ENCODE peak calls at places on chromosomes 5 and 9, in ten cellular contexts. One of them, this sample, is unnamed.

GRCh38 chr5:73485715-73486114 is 12.5 kb upstream of the BTF3 start:
- DNase-seq in astrocyte of the spinal cord: no peak
- DNase-seq in fibroblast of villous mesenchyme: no peak
- DNase-seq in BJ: no peak
- DNase-seq in lower lobe of right lung: no peak
- DNase-seq in stomach: no peak
- DNase-seq in AG10803: no peak
- DNase-seq in WTC11: no peak
- DNase-seq in IMR-90: peak
- DNase-seq in fibroblast of lung: peak
- DNase-seq in this sample: no peak

GRCh38 chr9:115551396-115551795 is 433.4 kb upstream of the TNC start:
- DNase-seq in fibroblast of villous mesenchyme: peak
- DNase-seq in BJ: peak
- DNase-seq in lower lobe of right lung: no peak
- DNase-seq in fibroblast of lung: peak
- DNase-seq in stomach: no peak
- DNase-seq in WTC11: no peak
- DNase-seq in IMR-90: peak
- DNase-seq in astrocyte of the spinal cord: peak
- DNase-seq in AG10803: peak
- DNase-seq in this sample: peak

GRCh38 chr5:143031781-143032724 is 261.9 kb downstream of the ARHGAP26 start:
- DNase-seq in fibroblast of lung: no peak
- DNase-seq in stomach: no peak
- DNase-seq in lower lobe of right lung: no peak
- DNase-seq in BJ: no peak
- DNase-seq in fibroblast of villous mesenchyme: peak
- DNase-seq in AG10803: no peak
- DNase-seq in astrocyte of the spinal cord: no peak
- DNase-seq in IMR-90: no peak
- DNase-seq in WTC11: no peak
- DNase-seq in this sample: no peak

GRCh38 chr5:132418876-132419275 is 49.4 kb downstream of the SLC22A5 start:
- DNase-seq in lower lobe of right lung: no peak
- DNase-seq in astrocyte of the spinal cord: no peak
- DNase-seq in fibroblast of villous mesenchyme: no peak
- DNase-seq in WTC11: no peak
- DNase-seq in BJ: no peak
- DNase-seq in fibroblast of lung: no peak
- DNase-seq in AG10803: peak
- DNase-seq in stomach: no peak
- DNase-seq in IMR-90: no peak
- DNase-seq in this sample: peak

GRCh38 chr5:37721447-37721871 is 118.4 kb downstream of the GDNF start:
- DNase-seq in BJ: no peak
- DNase-seq in IMR-90: peak
- DNase-seq in lower lobe of right lung: no peak
- DNase-seq in WTC11: no peak
- DNase-seq in AG10803: peak
- DNase-seq in fibroblast of villous mesenchyme: peak
- DNase-seq in stomach: no peak
- DNase-seq in astrocyte of the spinal cord: peak
- DNase-seq in fibroblast of lung: peak
- DNase-seq in this sample: no peak

GRCh38 chr5:178762960-178763359 is 32.5 kb upstream of the ZNF354A start:
- DNase-seq in BJ: no peak
- DNase-seq in IMR-90: no peak
- DNase-seq in lower lobe of right lung: no peak
- DNase-seq in fibroblast of lung: no peak
- DNase-seq in stomach: peak
- DNase-seq in fibroblast of villous mesenchyme: no peak
- DNase-seq in astrocyte of the spinal cord: no peak
- DNase-seq in WTC11: no peak
- DNase-seq in AG10803: no peak
- DNase-seq in this sample: no peak

GRCh38 chr5:151150484-151151262 is 6.9 kb downstream of the ANXA6 start:
- DNase-seq in lower lobe of right lung: peak
- DNase-seq in IMR-90: peak
- DNase-seq in BJ: no peak
- DNase-seq in fibroblast of lung: peak
- DNase-seq in AG10803: peak
- DNase-seq in fibroblast of villous mesenchyme: peak
- DNase-seq in WTC11: no peak
- DNase-seq in astrocyte of the spinal cord: peak
- DNase-seq in stomach: peak
- DNase-seq in this sample: peak

GRCh38 chr9:134032456-134033222 is 7.4 kb downstream of the BRD3OS start:
- DNase-seq in BJ: no peak
- DNase-seq in fibroblast of lung: no peak
- DNase-seq in astrocyte of the spinal cord: no peak
- DNase-seq in AG10803: no peak
- DNase-seq in WTC11: no peak
- DNase-seq in IMR-90: no peak
- DNase-seq in fibroblast of villous mesenchyme: no peak
- DNase-seq in stomach: no peak
- DNase-seq in lower lobe of right lung: no peak
- DNase-seq in this sample: no peak

GRCh38 chr9:110155744-110156143 is 52.2 kb downstream of the C9orf152 start:
- DNase-seq in fibroblast of lung: no peak
- DNase-seq in IMR-90: no peak
- DNase-seq in lower lobe of right lung: no peak
- DNase-seq in fibroblast of villous mesenchyme: no peak
- DNase-seq in stomach: no peak
- DNase-seq in WTC11: no peak
- DNase-seq in BJ: no peak
- DNase-seq in AG10803: no peak
- DNase-seq in astrocyte of the spinal cord: no peak
- DNase-seq in this sample: no peak

GRCh38 chr9:110156416-110156815 is 51.5 kb downstream of the C9orf152 start:
- DNase-seq in lower lobe of right lung: no peak
- DNase-seq in astrocyte of the spinal cord: no peak
- DNase-seq in stomach: no peak
- DNase-seq in WTC11: no peak
- DNase-seq in fibroblast of villous mesenchyme: no peak
- DNase-seq in IMR-90: no peak
- DNase-seq in fibroblast of lung: no peak
- DNase-seq in BJ: no peak
- DNase-seq in AG10803: no peak
- DNase-seq in this sample: no peak

GRCh38 chr9:110148868-110149267 is 59.1 kb downstream of the C9orf152 start:
- DNase-seq in AG10803: peak
- DNase-seq in WTC11: no peak
- DNase-seq in lower lobe of right lung: no peak
- DNase-seq in stomach: no peak
- DNase-seq in fibroblast of villous mesenchyme: no peak
- DNase-seq in BJ: no peak
- DNase-seq in astrocyte of the spinal cord: no peak
- DNase-seq in fibroblast of lung: no peak
- DNase-seq in IMR-90: no peak
- DNase-seq in this sample: peak

GRCh38 chr9:110153431-110153830 is 54.5 kb downstream of the C9orf152 start:
- DNase-seq in lower lobe of right lung: no peak
- DNase-seq in fibroblast of villous mesenchyme: peak
- DNase-seq in WTC11: no peak
- DNase-seq in IMR-90: no peak
- DNase-seq in AG10803: peak
- DNase-seq in astrocyte of the spinal cord: no peak
- DNase-seq in stomach: no peak
- DNase-seq in fibroblast of lung: no peak
- DNase-seq in BJ: no peak
- DNase-seq in this sample: no peak

GRCh38 chr9:110152704-110153374 is 55.1 kb downstream of the C9orf152 start:
- DNase-seq in BJ: no peak
- DNase-seq in fibroblast of lung: peak
- DNase-seq in stomach: no peak
- DNase-seq in fibroblast of villous mesenchyme: peak
- DNase-seq in AG10803: peak
- DNase-seq in lower lobe of right lung: no peak
- DNase-seq in WTC11: no peak
- DNase-seq in IMR-90: peak
- DNase-seq in astrocyte of the spinal cord: peak
- DNase-seq in this sample: peak
- TF ChIP-seq CTCF in BJ: peak
- TF ChIP-seq CTCF in fibroblast of lung: peak
- TF ChIP-seq CTCF in stomach: peak
- TF ChIP-seq CTCF in fibroblast of villous mesenchyme: peak
- TF ChIP-seq CTCF in AG10803: peak
- TF ChIP-seq CTCF in lower lobe of right lung: peak
- TF ChIP-seq CTCF in WTC11: peak
- TF ChIP-seq CTCF in IMR-90: peak
- TF ChIP-seq CTCF in astrocyte of the spinal cord: peak
- TF ChIP-seq CTCF in this sample: peak

GRCh38 chr5:10686890-10687289 is 74.1 kb downstream of the DAP start:
- DNase-seq in lower lobe of right lung: no peak
- DNase-seq in BJ: no peak
- DNase-seq in WTC11: no peak
- DNase-seq in fibroblast of villous mesenchyme: no peak
- DNase-seq in stomach: no peak
- DNase-seq in fibroblast of lung: no peak
- DNase-seq in AG10803: no peak
- DNase-seq in astrocyte of the spinal cord: no peak
- DNase-seq in IMR-90: no peak
- DNase-seq in this sample: no peak

GRCh38 chr5:10688651-10689171 is 72.3 kb downstream of the DAP start:
- DNase-seq in IMR-90: no peak
- DNase-seq in fibroblast of lung: no peak
- DNase-seq in BJ: no peak
- DNase-seq in stomach: no peak
- DNase-seq in WTC11: no peak
- DNase-seq in lower lobe of right lung: no peak
- DNase-seq in AG10803: no peak
- DNase-seq in fibroblast of villous mesenchyme: no peak
- DNase-seq in astrocyte of the spinal cord: no peak
- DNase-seq in this sample: no peak

GRCh38 chr5:10690460-10690859 is 70.6 kb downstream of the DAP start:
- DNase-seq in BJ: no peak
- DNase-seq in astrocyte of the spinal cord: peak
- DNase-seq in fibroblast of villous mesenchyme: no peak
- DNase-seq in WTC11: no peak
- DNase-seq in lower lobe of right lung: no peak
- DNase-seq in AG10803: peak
- DNase-seq in IMR-90: peak
- DNase-seq in stomach: no peak
- DNase-seq in fibroblast of lung: peak
- DNase-seq in this sample: no peak

GRCh38 chr5:10691826-10692785 is 68.9 kb downstream of the DAP start:
- DNase-seq in IMR-90: peak
- DNase-seq in WTC11: no peak
- DNase-seq in BJ: no peak
- DNase-seq in lower lobe of right lung: no peak
- DNase-seq in fibroblast of lung: peak
- DNase-seq in astrocyte of the spinal cord: peak
- DNase-seq in stomach: no peak
- DNase-seq in AG10803: peak
- DNase-seq in fibroblast of villous mesenchyme: no peak
- DNase-seq in this sample: peak

DNA sequence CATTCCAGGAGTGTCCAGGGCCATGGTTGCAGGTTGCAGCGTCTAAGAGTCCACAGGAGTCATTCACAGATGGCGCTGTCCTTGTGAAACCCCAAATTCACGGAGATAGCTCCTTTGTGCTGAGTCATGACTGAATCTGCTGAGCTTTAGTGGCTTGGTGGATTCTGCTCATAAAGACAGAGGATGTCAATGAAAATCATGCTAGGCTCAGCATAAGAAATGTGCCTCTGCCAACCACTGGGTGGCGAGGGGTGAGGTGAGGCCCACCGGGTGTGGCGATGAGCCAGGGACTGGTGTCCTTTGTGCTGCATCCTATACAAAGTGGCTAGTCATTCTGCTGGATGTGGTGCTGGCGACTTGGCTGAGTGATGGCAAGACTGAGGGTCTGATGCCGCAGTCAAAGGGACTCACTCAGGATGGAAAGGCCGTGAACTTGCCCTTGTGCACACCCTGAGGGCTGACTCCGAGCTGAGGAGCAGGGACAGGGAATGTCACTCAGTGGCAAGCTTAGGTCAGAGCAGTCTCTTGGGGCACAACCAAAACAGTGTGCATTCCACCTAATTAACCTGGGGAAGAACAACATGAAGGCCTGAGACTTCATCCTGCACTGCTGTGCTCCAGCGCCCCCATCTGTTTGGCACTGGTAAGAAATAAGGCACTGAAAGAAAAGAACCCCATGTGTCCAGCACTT is 71.5 kb downstream of the DAP start:
- DNase-seq in fibroblast of lung: peak
- DNase-seq in IMR-90: peak
- DNase-seq in BJ: no peak
- DNase-seq in astrocyte of the spinal cord: no peak
- DNase-seq in lower lobe of right lung: no peak
- DNase-seq in fibroblast of villous mesenchyme: peak
- DNase-seq in WTC11: peak
- DNase-seq in AG10803: peak
- DNase-seq in stomach: no peak
- DNase-seq in this sample: peak
- TF ChIP-seq CTCF in fibroblast of lung: peak
- TF ChIP-seq CTCF in IMR-90: peak
- TF ChIP-seq CTCF in BJ: peak
- TF ChIP-seq CTCF in astrocyte of the spinal cord: peak
- TF ChIP-seq CTCF in lower lobe of right lung: no peak
- TF ChIP-seq CTCF in fibroblast of villous mesenchyme: peak
- TF ChIP-seq CTCF in WTC11: peak
- TF ChIP-seq CTCF in AG10803: peak
- TF ChIP-seq CTCF in stomach: no peak
- TF ChIP-seq CTCF in this sample: peak

DNA sequence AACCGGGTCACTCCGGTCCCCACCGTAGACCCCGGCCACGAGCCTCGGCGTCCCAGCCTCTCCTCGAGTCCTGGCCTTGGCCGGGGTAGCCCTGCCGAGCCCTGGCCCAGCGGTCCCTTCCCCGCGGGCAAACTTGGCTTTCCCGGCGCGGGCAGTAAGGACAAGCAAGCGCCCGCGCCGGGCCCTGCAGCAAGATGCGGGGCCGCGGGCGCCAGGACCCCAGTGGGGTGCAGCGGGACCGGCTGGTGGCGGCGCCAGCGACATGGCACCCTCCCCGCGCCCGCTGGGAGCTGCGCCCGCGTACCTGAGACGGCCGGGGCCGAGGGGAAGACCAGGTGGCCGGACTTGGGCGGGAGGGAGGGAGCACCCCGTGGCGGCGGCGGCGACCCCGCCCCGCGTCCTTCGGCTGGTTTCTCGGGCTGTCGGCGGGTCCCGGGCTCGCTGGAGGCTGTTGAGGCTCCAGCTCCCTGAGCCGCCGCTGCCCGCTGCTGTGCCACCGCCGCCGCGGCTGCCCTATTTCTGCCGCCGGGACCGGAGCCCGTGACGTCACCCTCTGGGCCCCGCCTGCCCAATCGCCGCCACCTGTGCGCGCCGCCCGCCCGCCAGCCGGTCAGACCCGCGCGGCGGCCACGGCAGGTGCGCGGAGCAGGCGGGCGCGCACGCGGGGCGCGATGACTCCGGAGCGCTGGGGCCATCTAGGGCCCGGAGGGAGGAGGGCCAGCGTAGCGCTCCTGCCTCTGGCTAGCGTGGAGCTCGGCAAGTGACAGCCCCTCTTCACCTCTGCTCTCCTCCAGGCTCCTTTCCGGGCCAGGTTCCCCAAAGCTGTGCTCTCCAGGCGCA is at the start of gene FSTL4:
- DNase-seq in WTC11: peak
- DNase-seq in stomach: peak
- DNase-seq in fibroblast of lung: no peak
- DNase-seq in BJ: no peak
- DNase-seq in lower lobe of right lung: peak
- DNase-seq in AG10803: no peak
- DNase-seq in astrocyte of the spinal cord: no peak
- DNase-seq in IMR-90: no peak
- DNase-seq in fibroblast of villous mesenchyme: no peak
- DNase-seq in this sample: no peak
- TF ChIP-seq CTCF in WTC11: no peak
- TF ChIP-seq CTCF in stomach: no peak
- TF ChIP-seq CTCF in fibroblast of lung: no peak
- TF ChIP-seq CTCF in BJ: no peak
- TF ChIP-seq CTCF in lower lobe of right lung: no peak
- TF ChIP-seq CTCF in AG10803: no peak
- TF ChIP-seq CTCF in astrocyte of the spinal cord: no peak
- TF ChIP-seq CTCF in IMR-90: no peak
- TF ChIP-seq CTCF in fibroblast of villous mesenchyme: no peak
- TF ChIP-seq CTCF in this sample: no peak

GRCh38 chr5:36045895-36046294 is 20.8 kb downstream of the UGT3A2 start:
- DNase-seq in lower lobe of right lung: no peak
- DNase-seq in WTC11: no peak
- DNase-seq in AG10803: no peak
- DNase-seq in astrocyte of the spinal cord: no peak
- DNase-seq in fibroblast of lung: no peak
- DNase-seq in stomach: no peak
- DNase-seq in fibroblast of villous mesenchyme: no peak
- DNase-seq in BJ: no peak
- DNase-seq in IMR-90: no peak
- DNase-seq in this sample: no peak

GRCh38 chr5:36035696-36036095 is 31.0 kb downstream of the UGT3A2 start:
- DNase-seq in lower lobe of right lung: no peak
- DNase-seq in WTC11: peak
- DNase-seq in fibroblast of villous mesenchyme: no peak
- DNase-seq in BJ: no peak
- DNase-seq in stomach: no peak
- DNase-seq in astrocyte of the spinal cord: no peak
- DNase-seq in IMR-90: no peak
- DNase-seq in fibroblast of lung: no peak
- DNase-seq in AG10803: no peak
- DNase-seq in this sample: no peak

GRCh38 chr5:36040651-36041536 is 25.8 kb downstream of the UGT3A2 start:
- DNase-seq in fibroblast of lung: no peak
- DNase-seq in IMR-90: no peak
- DNase-seq in BJ: no peak
- DNase-seq in lower lobe of right lung: no peak
- DNase-seq in AG10803: no peak
- DNase-seq in astrocyte of the spinal cord: no peak
- DNase-seq in fibroblast of villous mesenchyme: no peak
- DNase-seq in stomach: no peak
- DNase-seq in WTC11: no peak
- DNase-seq in this sample: no peak

GRCh38 chr5:36041537-36041845 is 25.2 kb downstream of the UGT3A2 start:
- DNase-seq in astrocyte of the spinal cord: no peak
- DNase-seq in BJ: no peak
- DNase-seq in stomach: no peak
- DNase-seq in WTC11: peak
- DNase-seq in fibroblast of lung: no peak
- DNase-seq in IMR-90: no peak
- DNase-seq in fibroblast of villous mesenchyme: no peak
- DNase-seq in AG10803: no peak
- DNase-seq in lower lobe of right lung: no peak
- DNase-seq in this sample: no peak
- TF ChIP-seq CTCF in astrocyte of the spinal cord: no peak
- TF ChIP-seq CTCF in BJ: no peak
- TF ChIP-seq CTCF in stomach: no peak
- TF ChIP-seq CTCF in WTC11: no peak
- TF ChIP-seq CTCF in fibroblast of lung: no peak
- TF ChIP-seq CTCF in IMR-90: no peak
- TF ChIP-seq CTCF in fibroblast of villous mesenchyme: no peak
- TF ChIP-seq CTCF in AG10803: no peak
- TF ChIP-seq CTCF in lower lobe of right lung: no peak
- TF ChIP-seq CTCF in this sample: no peak

This sample was measured in fibroblast of the aortic adventitia.